ENCODE peak calls at places on chromosomes 1 and 21, in ten cellular contexts. Y is GM12878, D is heart left ventricle, Q is fibroblast of the aortic adventitia, N is endothelial cell, O is K562, K is foreskin fibroblast, H is tibial nerve, E is AG04449, B is GM12865. G is an unnamed sample.

GRCh38 chr1:156664949-156665411 is 12.2 kb downstream of the NES start:
- DNase-seq in Y (no peak), D (peak; percentile 82), Q (no peak), N (no peak), O (no peak), K (peak; percentile 70), H (no peak), E (no peak), B (peak; percentile 81), G (peak; percentile 49)

GRCh38 chr21:42794551-42794950 is 84.8 kb downstream of the WDR4 start:
- DNase-seq in Y (no peak), D (no peak), Q (no peak), N (no peak), O (no peak), K (no peak), H (no peak), E (no peak), B (no peak), G (no peak)

GRCh38 chr1:30655672-30656071 is 67.7 kb downstream of the MATN1 start:
- DNase-seq in Y (no peak), D (peak; percentile 28), Q (no peak), N (no peak), O (no peak), K (no peak), H (no peak), E (no peak), B (no peak), G (no peak)

GRCh38 chr1:234572966-234573365 is 37.0 kb downstream of the IRF2BP2 start:
- DNase-seq in Y (no peak), D (no peak), Q (no peak), N (no peak), O (no peak), K (no peak), H (no peak), E (no peak), B (no peak), G (peak; percentile 14)

GRCh38 chr1:8239306-8240023 is 78.4 kb upstream of the SLC45A1 start:
- DNase-seq in Y (no peak), D (no peak), Q (no peak), N (no peak), O (no peak), K (peak; percentile 60), H (no peak), E (no peak), B (no peak), G (no peak)

GRCh38 chr1:2189459-2190425 is 4.8 kb downstream of the FAAP20 start:
- DNase-seq in Y (no peak), D (peak; percentile 97), Q (peak; percentile 95), N (peak; percentile 86), O (peak; percentile 91), K (peak; percentile 98), H (peak; percentile 92), E (no peak), B (peak; percentile 95), G (peak; percentile 91)

GRCh38 chr1:47483651-47484050 is 45.8 kb downstream of the FOXD2 start:
- DNase-seq in Y (no peak), D (no peak), Q (no peak), N (no peak), O (no peak), K (no peak), H (no peak), E (no peak), B (no peak), G (no peak)

GRCh38 chr1:193558491-193559028 is 372.1 kb upstream of the B3GALT2 start:
- DNase-seq in Y (no peak), D (no peak), Q (peak; percentile 74), N (no peak), O (no peak), K (peak; percentile 95), H (peak; percentile 46), E (peak; percentile 24), B (no peak), G (peak; percentile 72)

GRCh38 chr1:52423771-52424170 is 19.4 kb downstream of the PRPF38A start:
- DNase-seq in Y (no peak), D (no peak), Q (no peak), N (no peak), O (no peak), K (no peak), H (no peak), E (no peak), B (no peak), G (no peak)

GRCh38 chr1:36352910-36353878 is 29.7 kb upstream of the EVA1B start:
- DNase-seq in Y (no peak), D (peak; percentile 27), Q (peak; percentile 54), N (no peak), O (no peak), K (peak; percentile 89), H (no peak), E (no peak), B (no peak), G (peak; percentile 37)

GRCh38 chr1:22855668-22856606 is 116.7 kb downstream of the LACTBL1 start:
- DNase-seq in Y (no peak), D (peak; percentile 53), Q (no peak), N (no peak), O (no peak), K (peak; percentile 15), H (no peak), E (no peak), B (no peak), G (no peak)

GRCh38 chr21:34511787-34512451 is at the start of gene KCNE1:
- DNase-seq in Y (no peak), D (no peak), Q (no peak), N (no peak), O (no peak), K (peak; percentile 72), H (peak; percentile 77), E (no peak), B (no peak), G (no peak)

GRCh38 chr1:81733465-81733864 is 67.3 kb upstream of the ADGRL2 start:
- DNase-seq in Y (no peak), D (no peak), Q (no peak), N (no peak), O (no peak), K (no peak), H (no peak), E (no peak), B (no peak), G (no peak)

GRCh38 chr1:81729239-81729638 is 71.5 kb upstream of the ADGRL2 start:
- DNase-seq in Y (no peak), D (no peak), Q (no peak), N (no peak), O (no peak), K (no peak), H (no peak), E (no peak), B (no peak), G (no peak)

GRCh38 chr1:81729818-81730217 is 70.9 kb upstream of the ADGRL2 start:
- DNase-seq in Y (no peak), D (no peak), Q (no peak), N (no peak), O (no peak), K (no peak), H (no peak), E (no peak), B (no peak), G (no peak)

GRCh38 chr1:81730881-81731280 is 69.9 kb upstream of the ADGRL2 start:
- DNase-seq in Y (no peak), D (no peak), Q (no peak), N (no peak), O (no peak), K (no peak), H (no peak), E (no peak), B (no peak), G (peak; percentile 13)

DNA sequence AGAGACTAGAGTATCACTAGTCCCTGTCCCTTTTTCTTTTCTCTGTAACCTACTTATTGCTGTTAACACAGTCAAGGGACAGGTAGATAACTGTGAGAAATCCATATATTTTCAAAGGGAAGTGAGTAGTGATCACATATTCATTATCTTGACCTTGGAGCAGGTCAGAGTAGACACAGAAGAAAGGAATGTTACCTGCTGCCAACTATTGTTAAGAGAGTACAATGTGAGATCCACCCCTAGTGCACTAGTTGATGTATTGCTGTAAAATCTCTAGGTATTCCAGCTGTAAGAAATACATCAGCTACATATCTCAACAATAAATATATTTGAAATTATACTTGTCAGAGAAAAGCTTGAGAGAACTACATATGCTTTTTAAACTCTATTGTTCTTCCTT is 68.7 kb upstream of the ADGRL2 start:
- DNase-seq in Y (no peak), D (no peak), Q (peak; percentile 69), N (no peak), O (no peak), K (no peak), H (no peak), E (no peak), B (no peak), G (no peak)
- TF ChIP-seq CTCF in Y (no peak), D (no peak), Q (peak; percentile 39), N (no peak), O (no peak), K (no peak), H (no peak), E (no peak), B (no peak), G (no peak)

DNA sequence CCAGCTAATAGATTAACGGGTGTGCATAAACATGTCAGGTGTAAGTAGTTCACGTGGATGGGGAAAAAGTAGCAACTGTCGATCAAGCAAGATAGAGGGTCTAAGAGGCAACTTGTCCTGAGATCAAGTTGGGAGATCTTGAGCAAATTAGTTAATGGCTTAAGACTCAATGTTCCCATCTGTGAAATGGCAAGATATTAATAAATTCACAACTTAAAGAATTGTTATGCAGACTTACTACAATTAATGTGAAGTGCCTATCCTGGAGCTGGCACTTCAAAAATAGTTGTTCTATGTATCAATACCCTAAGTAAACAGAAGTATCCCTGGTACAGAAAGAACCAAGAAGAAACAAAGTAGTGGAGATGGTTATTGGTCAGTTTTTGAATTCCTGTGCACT is 312.4 kb downstream of the ASTN1 start:
- DNase-seq in Y (no peak), D (no peak), Q (no peak), N (no peak), O (no peak), K (no peak), H (no peak), E (no peak), B (no peak), G (no peak)
- TF ChIP-seq CTCF in Y (no peak), D (no peak), Q (no peak), N (no peak), O (no peak), K (no peak), H (no peak), E (no peak), B (no peak), G (no peak)

DNA sequence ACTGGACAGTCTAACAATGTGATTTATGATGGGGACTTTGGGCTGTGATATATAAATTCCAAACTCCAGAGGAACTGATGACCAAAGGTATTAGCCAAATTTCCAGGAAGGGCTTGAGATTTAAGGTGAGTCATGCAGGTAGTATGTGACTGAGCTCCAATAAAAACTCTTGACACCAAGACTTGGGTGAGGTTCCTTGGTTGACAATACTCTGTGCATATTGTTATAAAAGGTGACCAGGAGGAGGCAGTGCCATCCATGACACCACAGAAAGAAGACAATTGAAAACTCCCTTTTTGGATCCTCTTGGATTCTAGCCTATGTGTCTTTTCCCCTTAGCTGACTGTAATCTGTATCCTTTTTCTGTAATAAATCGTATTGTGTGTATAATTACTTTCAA is 392.6 kb upstream of the LRRC7 start:
- DNase-seq in Y (no peak), D (no peak), Q (no peak), N (no peak), O (no peak), K (no peak), H (no peak), E (no peak), B (no peak), G (no peak)
- TF ChIP-seq CTCF in Y (no peak), D (no peak), Q (no peak), N (no peak), O (no peak), K (no peak), H (no peak), E (no peak), B (no peak), G (no peak)

GRCh38 chr1:69494171-69494570 is 73.6 kb upstream of the LRRC7 start:
- DNase-seq in Y (no peak), D (no peak), Q (no peak), N (no peak), O (no peak), K (no peak), H (no peak), E (no peak), B (no peak), G (no peak)
- TF ChIP-seq CTCF in Y (no peak), D (no peak), Q (no peak), N (no peak), O (no peak), K (no peak), H (no peak), E (no peak), B (no peak), G (no peak)

G was measured in Calu3.